ENCODE peak calls at places on chromosomes 7 and 10, in seven cellular contexts. S, W, L, J, P, M and D are unnamed samples.
A peak's percentile ranks its signal among the peaks of the same experiment; 100 is the strongest.

GRCh38 chr10:70324341-70324861 is 40.6 kb upstream of the NPFFR1 start:
- DNase-seq in S (peak; percentile 59), W (no peak), L (no peak), J (peak; percentile 60), P (no peak), M (no peak), D (no peak)

GRCh38 chr10:48491422-48492139 is 113.3 kb downstream of the ARHGAP22 start:
- DNase-seq in S (no peak), W (no peak), L (no peak), J (no peak), P (no peak), M (no peak), D (no peak)

GRCh38 chr7:100109521-100110163 is 8.2 kb downstream of the AP4M1 start:
- DNase-seq in S (no peak), W (no peak), L (no peak), J (no peak), P (no peak), M (no peak), D (peak; percentile 47)

GRCh38 chr7:36638586-36639265 is 85.6 kb downstream of the AOAH start:
- DNase-seq in S (no peak), W (no peak), L (no peak), J (no peak), P (no peak), M (no peak), D (no peak)

GRCh38 chr7:47351233-47352154 is 230.4 kb downstream of the TNS3 start:
- DNase-seq in S (peak; percentile 36), W (no peak), L (no peak), J (no peak), P (no peak), M (peak; percentile 46), D (no peak)

GRCh38 chr10:112960151-112960681 is 10.2 kb downstream of the TCF7L2 start:
- DNase-seq in S (no peak), W (no peak), L (no peak), J (no peak), P (no peak), M (no peak), D (no peak)

GRCh38 chr10:100338434-100339036 is 8.5 kb upstream of the SCD start:
- DNase-seq in S (peak; percentile 91), W (peak; percentile 81), L (peak; percentile 56), J (peak; percentile 76), P (peak; percentile 73), M (peak; percentile 92), D (peak; percentile 71)

GRCh38 chr10:58258977-58259692 is 8.6 kb downstream of the IPMK start:
- DNase-seq in S (no peak), W (no peak), L (no peak), J (no peak), P (no peak), M (no peak), D (no peak)

GRCh38 chr10:4221315-4221714 is 436.3 kb upstream of the KLF6 start:
- DNase-seq in S (no peak), W (no peak), L (no peak), J (no peak), P (no peak), M (no peak), D (no peak)

GRCh38 chr7:99079104-99079503 is 64.8 kb downstream of the SMURF1 start:
- DNase-seq in S (peak; percentile 61), W (no peak), L (no peak), J (no peak), P (no peak), M (no peak), D (no peak)

GRCh38 chr10:95034401-95034800 is 34.9 kb downstream of the CYP2C8 start:
- DNase-seq in S (no peak), W (no peak), L (no peak), J (no peak), P (no peak), M (no peak), D (no peak)

GRCh38 chr7:115924398-115924797 is 106.2 kb downstream of the TFEC start:
- DNase-seq in S (no peak), W (no peak), L (no peak), J (no peak), P (no peak), M (no peak), D (no peak)

GRCh38 chr7:92768501-92769360 is 67.6 kb downstream of the CDK6 start:
- DNase-seq in S (no peak), W (no peak), L (no peak), J (no peak), P (no peak), M (no peak), D (no peak)
- H3K4me1 ChIP-seq in S (no peaks in the 10 kb centered on the region), W (peaks cover 12% of the 10 kb centered on the region), L (peaks cover 57% of the 10 kb centered on the region), J (peaks cover 16% of the 10 kb centered on the region), P (peaks cover 65% of the 10 kb centered on the region), M (no peaks in the 10 kb centered on the region), D (peaks cover 14% of the 10 kb centered on the region)

DNA sequence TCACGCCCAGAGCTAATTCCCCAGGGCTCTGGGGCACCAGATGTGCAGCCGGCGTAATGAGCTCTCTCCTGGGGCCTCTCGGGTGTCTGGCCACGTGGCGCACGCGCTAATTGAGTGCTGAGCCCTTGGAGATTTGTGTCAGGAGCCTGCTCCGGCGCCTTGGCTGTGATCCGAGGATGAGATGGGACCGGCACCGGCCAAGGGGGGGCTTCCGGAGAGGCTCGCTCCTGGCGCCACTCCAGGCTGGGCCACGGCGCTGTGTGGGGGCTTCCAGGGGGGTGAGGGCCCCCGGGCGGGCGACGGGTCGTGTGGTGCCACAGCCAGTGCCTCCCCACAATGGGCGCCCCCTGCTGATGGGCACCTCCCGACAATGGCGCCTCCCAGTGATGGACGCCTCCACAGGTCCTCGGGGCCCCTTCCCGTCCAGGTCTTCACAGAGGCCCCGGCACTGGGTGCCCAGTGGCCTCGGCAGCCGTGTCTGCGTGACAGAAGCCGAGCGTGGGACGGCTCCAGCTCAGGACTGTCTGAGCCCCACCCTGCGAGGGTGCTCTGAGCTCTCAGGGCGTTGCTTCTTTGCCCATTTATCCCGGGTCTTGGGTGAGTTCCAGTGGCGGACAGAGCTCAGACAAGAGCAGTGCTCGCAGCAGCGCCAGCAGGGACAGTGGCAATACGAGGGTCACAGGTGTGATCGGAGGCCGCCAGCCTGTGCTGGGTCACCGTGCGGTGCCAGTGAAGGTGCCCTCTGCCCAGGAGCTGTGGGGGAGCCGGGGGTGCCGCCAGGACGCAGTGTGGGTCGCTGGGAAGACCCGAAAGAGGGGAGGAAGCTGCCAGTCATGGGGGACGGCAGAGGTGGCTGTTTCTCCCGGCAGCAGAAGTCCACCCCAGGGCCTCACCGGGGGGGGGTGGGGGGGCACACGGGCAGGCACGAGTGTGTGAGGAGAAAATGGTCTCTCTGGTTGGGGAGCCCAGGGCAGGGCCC is 8.2 kb upstream of the NKX6-2 start:
- DNase-seq in S (no peak), W (no peak), L (no peak), J (no peak), P (no peak), M (no peak), D (peak; percentile 70)
- TF ChIP-seq CTCF in S (no peak), W (no peak), L (no peak), J (no peak), P (no peak), M (no peak), D (no peak)

DNA sequence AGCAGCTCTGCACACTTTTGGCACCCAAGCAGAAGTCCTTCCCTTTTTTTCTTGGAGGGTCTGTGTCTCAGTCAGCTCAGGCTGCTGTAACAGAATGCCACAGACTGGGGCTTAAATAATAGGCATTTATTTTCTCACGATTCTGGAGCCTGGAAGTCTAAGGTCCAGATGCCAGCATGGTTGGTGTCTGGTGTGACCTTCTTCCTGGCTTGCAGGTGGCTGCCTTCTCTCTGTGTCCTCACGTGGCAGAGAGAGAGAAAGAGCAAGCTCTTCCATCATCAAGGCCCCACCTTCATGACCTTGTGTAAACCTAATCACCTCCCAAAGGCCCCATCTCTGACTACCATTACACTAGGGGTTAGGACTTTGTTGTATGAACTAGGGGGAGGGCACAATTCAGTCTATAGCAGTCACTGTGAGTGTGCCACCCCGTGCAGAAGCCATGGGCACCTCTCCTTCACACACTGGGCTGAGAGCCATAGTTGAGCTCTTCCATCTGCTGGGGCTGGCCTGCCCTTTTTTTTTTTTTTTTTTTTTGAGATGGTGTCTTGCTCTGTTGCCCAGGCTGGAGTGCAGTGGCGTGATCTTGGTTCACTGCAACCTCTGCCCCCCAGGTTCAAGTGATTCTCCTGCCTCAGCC is 80.3 kb downstream of the OAT start:
- DNase-seq in S (peak; percentile 6), W (no peak), L (no peak), J (peak; percentile 8), P (no peak), M (no peak), D (no peak)
- H3K4me1 ChIP-seq in S (no peaks in the 10 kb centered on the region), W (peaks cover 27% of the 10 kb centered on the region), L (peaks cover 4% of the 10 kb centered on the region), J (no peaks in the 10 kb centered on the region), P (peaks cover 4% of the 10 kb centered on the region), M (peaks cover 10% of the 10 kb centered on the region), D (peaks cover 18% of the 10 kb centered on the region)

GRCh38 chr10:20443094-20443493 is 454.0 kb downstream of the NEBL start:
- DNase-seq in S (no peak), W (no peak), L (no peak), J (no peak), P (no peak), M (no peak), D (no peak)
- TF ChIP-seq CTCF in S (no peak), W (no peak), L (no peak), J (no peak), P (no peak), M (no peak), D (no peak)

GRCh38 chr7:150321788-150322113 is 1.4 kb upstream of the LRRC61 start:
- DNase-seq in S (no peak), W (no peak), L (no peak), J (no peak), P (no peak), M (peak; percentile 63), D (no peak)

GRCh38 chr7:150322833-150323681 is at the start of the genes ACTR3C and LRRC61:
- DNase-seq in S (peak; percentile 85), W (no peak), L (no peak), J (peak; percentile 80), P (peak; percentile 46), M (peak; percentile 93), D (peak; percentile 74)

GRCh38 chr7:150323682-150324365 is 479 bp upstream of the ACTR3C start:
- DNase-seq in S (no peak), W (no peak), L (no peak), J (no peak), P (no peak), M (no peak), D (no peak)

GRCh38 chr7:150324366-150324961 is 1.1 kb upstream of the ACTR3C start:
- DNase-seq in S (no peak), W (no peak), L (no peak), J (no peak), P (no peak), M (no peak), D (no peak)

DNA sequence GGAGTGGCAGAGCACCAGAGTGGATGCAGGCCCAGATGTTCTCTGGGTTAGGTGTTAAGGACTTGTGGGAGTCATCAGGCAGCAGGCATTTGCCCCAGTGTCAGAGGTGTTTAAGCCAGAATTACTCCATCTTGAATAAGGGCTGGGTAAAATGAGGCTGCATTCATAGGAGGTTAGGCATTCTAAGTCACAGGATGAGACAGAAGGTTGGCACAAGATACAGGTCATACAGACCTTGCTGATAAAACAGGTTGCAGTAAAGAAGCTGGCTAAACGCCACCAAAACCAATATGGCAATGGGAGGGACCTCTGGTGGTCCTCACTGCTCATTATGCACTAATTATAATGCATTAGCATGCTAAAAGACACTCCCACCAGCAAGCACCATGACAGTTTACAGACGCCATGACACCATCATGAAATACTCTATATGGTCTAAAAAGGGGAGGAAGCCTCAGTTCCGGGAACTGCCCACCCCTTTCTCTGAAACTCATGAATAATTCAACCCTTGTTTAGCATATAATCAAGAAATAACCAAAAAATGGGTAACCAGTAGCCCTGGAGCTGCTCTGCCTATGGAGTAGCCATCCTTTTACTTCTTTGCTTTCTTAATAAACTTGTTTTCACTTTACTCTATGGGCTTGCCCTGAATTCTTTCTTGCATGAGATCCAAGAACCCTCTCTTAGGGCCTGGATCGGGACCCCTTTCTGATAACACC is 882 bp upstream of the LRRC61 start:
- DNase-seq in S (no peak), W (no peak), L (no peak), J (no peak), P (no peak), M (no peak), D (no peak)
- H3K4me1 ChIP-seq in S (no peaks in the 10 kb centered on the region), W (peaks cover 33% of the 10 kb centered on the region), L (peaks cover 36% of the 10 kb centered on the region), J (peaks cover 5% of the 10 kb centered on the region), P (peaks cover 26% of the 10 kb centered on the region), M (peaks cover 10% of the 10 kb centered on the region), D (peaks cover 43% of the 10 kb centered on the region)